ENCODE peak calls at places on chromosomes 1 and 21, in five cellular contexts. E is HepG2, C is transverse colon, T is stomach, F is ovary. B is an unnamed sample.

GRCh38 chr1:26690576-26691031 is 5.2 kb upstream of the ARID1A start:
- DNase-seq in E (no peak), C (no peak), T (no peak), F (no peak), B (no peak)

GRCh38 chr1:151995774-151996173 is 2.1 kb upstream of the S100A10 start:
- DNase-seq in E (no peak), C (no peak), T (no peak), F (no peak), B (no peak)

GRCh38 chr1:177088974-177089373 is 75.5 kb downstream of the ASTN1 start:
- DNase-seq in E (no peak), C (no peak), T (no peak), F (no peak), B (no peak)

GRCh38 chr1:102174259-102174863 is 177.6 kb upstream of the OLFM3 start:
- DNase-seq in E (peak; percentile 3), C (peak; percentile 11), T (no peak), F (no peak), B (no peak)

GRCh38 chr1:6445062-6445763 is 20.6 kb downstream of the ESPN start:
- DNase-seq in E (peak; percentile 74), C (peak; percentile 74), T (peak; percentile 80), F (no peak), B (no peak)

GRCh38 chr1:181733486-181733885 is 250.2 kb downstream of the CACNA1E start:
- DNase-seq in E (no peak), C (no peak), T (no peak), F (no peak), B (no peak)

GRCh38 chr1:65493792-65494191 is 73.3 kb downstream of the LEPR start:
- DNase-seq in E (no peak), C (no peak), T (no peak), F (no peak), B (no peak)

GRCh38 chr1:1440262-1440772 is 4.8 kb downstream of the VWA1 start:
- DNase-seq in E (no peak), C (no peak), T (no peak), F (peak; percentile 52), B (no peak)

GRCh38 chr1:33641099-33641830 is 168.8 kb downstream of the ZSCAN20 start:
- DNase-seq in E (peak; percentile 13), C (no peak), T (no peak), F (no peak), B (no peak)

GRCh38 chr1:17561561-17561985 is 22.1 kb downstream of the ARHGEF10L start:
- DNase-seq in E (no peak), C (no peak), T (peak; percentile 63), F (no peak), B (no peak)

GRCh38 chr1:17191990-17192242 is 13.0 kb upstream of the PADI1 start:
- DNase-seq in E (no peak), C (no peak), T (no peak), F (peak; percentile 2), B (peak; percentile 6)

GRCh38 chr1:66276229-66276628 is 257.7 kb upstream of the SGIP1 start:
- DNase-seq in E (no peak), C (no peak), T (no peak), F (no peak), B (no peak)

GRCh38 chr1:224089583-224089982 is 24.3 kb upstream of the FBXO28 start:
- DNase-seq in E (no peak), C (no peak), T (no peak), F (no peak), B (no peak)

GRCh38 chr1:76279387-76279748 is 204.8 kb downstream of the ST6GALNAC3 start:
- DNase-seq in E (no peak), C (no peak), T (no peak), F (no peak), B (no peak)

GRCh38 chr1:185421485-185422100 is 104.5 kb upstream of the IVNS1ABP start:
- DNase-seq in E (no peak), C (no peak), T (no peak), F (no peak), B (no peak)

GRCh38 chr21:45405819-45406762 is 1.1 kb downstream of the COL18A1 start:
- DNase-seq in E (peak; percentile 45), C (no peak), T (no peak), F (peak; percentile 69), B (peak; percentile 69)

GRCh38 chr1:203706444-203706843 is 58.5 kb upstream of the LAX1 start:
- DNase-seq in E (no peak), C (no peak), T (no peak), F (no peak), B (no peak)

GRCh38 chr1:230149751-230150584 is 82.9 kb downstream of the GALNT2 start:
- DNase-seq in E (no peak), C (no peak), T (no peak), F (no peak), B (no peak)

GRCh38 chr1:155001688-155002474 is 721 bp upstream of the ZBTB7B start:
- DNase-seq in E (peak; percentile 97), C (peak; percentile 100), T (peak; percentile 100), F (peak; percentile 100), B (peak; percentile 100)

GRCh38 chr1:7207875-7208646 is 422.8 kb downstream of the CAMTA1 start:
- DNase-seq in E (peak; percentile 25), C (peak; percentile 35), T (peak; percentile 63), F (peak; percentile 66), B (no peak)

GRCh38 chr1:71638081-71638766 is 557.4 kb upstream of the ZRANB2 start:
- DNase-seq in E (no peak), C (no peak), T (no peak), F (no peak), B (no peak)

GRCh38 chr1:184416476-184416875 is 29.6 kb downstream of the C1orf21 start:
- DNase-seq in E (no peak), C (no peak), T (no peak), F (no peak), B (no peak)

GRCh38 chr21:36860736-36861594 is 105.5 kb downstream of the HLCS start:
- DNase-seq in E (peak; percentile 72), C (no peak), T (no peak), F (no peak), B (no peak)

GRCh38 chr1:187689137-187689536 is 860.4 kb downstream of the PLA2G4A start:
- DNase-seq in E (no peak), C (no peak), T (peak; percentile 65), F (no peak), B (no peak)

GRCh38 chr1:218425647-218426342 is 80.7 kb downstream of the TGFB2 start:
- DNase-seq in E (peak; percentile 72), C (no peak), T (no peak), F (no peak), B (no peak)

GRCh38 chr1:23791434-23792047 is 596 bp downstream of the LYPLA2 start:
- DNase-seq in E (no peak), C (peak; percentile 50), T (peak; percentile 49), F (peak; percentile 51), B (peak; percentile 71)

GRCh38 chr1:26854953-26855352 is 8.0 kb upstream of the SFN start:
- DNase-seq in E (no peak), C (peak; percentile 85), T (no peak), F (no peak), B (peak; percentile 36)

GRCh38 chr1:39214714-39214997 is 10.2 kb downstream of the MACF1 start:
- DNase-seq in E (no peak), C (no peak), T (no peak), F (no peak), B (no peak)

GRCh38 chr1:39213511-39214002 is 9.1 kb downstream of the MACF1 start:
- DNase-seq in E (no peak), C (no peak), T (no peak), F (no peak), B (no peak)

GRCh38 chr1:39214998-39215873 is 10.7 kb downstream of the MACF1 start:
- DNase-seq in E (peak; percentile 62), C (peak; percentile 42), T (no peak), F (no peak), B (no peak)

GRCh38 chr1:39212499-39212898 is 8.0 kb downstream of the MACF1 start:
- DNase-seq in E (no peak), C (no peak), T (no peak), F (no peak), B (no peak)

DNA sequence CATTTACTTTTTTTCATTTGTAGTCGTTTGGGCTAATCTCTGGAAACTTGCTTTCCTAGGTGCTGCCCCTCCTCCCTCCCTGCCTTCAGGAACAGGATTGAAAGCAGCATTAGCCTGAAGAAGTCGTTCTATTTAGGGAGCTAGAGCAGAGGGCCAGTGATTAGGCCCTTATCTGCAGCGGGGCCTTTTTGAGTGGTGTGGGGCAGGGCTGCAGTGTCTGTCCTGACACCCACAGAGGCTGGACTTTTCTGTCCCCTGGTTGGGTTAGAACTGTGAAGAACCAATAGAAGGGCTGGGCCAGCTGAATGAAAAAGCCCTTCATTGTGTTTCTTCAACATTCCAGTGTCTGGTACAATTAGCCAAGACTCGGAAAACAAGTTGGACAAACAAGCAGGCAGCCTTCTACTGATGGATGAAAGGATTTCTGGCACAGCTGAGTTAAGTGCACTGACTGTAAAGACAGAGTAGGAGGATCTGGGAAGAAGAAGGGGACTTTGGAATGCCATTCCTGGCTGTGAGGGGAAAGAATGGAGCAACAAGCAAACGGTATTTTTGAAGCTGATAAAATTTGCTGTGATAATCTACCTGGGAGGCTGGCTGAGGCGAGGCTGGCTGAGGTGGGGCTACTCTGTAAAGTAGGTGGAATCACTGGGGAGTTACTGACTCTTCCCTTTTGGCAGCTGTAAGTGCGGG is 9.7 kb downstream of the MACF1 start:
- DNase-seq in E (peak; percentile 99), C (no peak), T (no peak), F (no peak), B (no peak)
- TF ChIP-seq EP300 in E (no peak), C (no peak), T (no peak), F (no peak), B (no peak)

GRCh38 chr1:221768444-221769066 is 26.7 kb upstream of the DUSP10 start:
- DNase-seq in E (peak; percentile 2), C (no peak), T (no peak), F (no peak), B (no peak)

GRCh38 chr1:221773383-221773782 is 31.5 kb upstream of the DUSP10 start:
- DNase-seq in E (no peak), C (no peak), T (no peak), F (no peak), B (no peak)

GRCh38 chr1:221775206-221775605 is 33.3 kb upstream of the DUSP10 start:
- DNase-seq in E (no peak), C (no peak), T (no peak), F (no peak), B (no peak)

GRCh38 chr1:221774054-221774842 is 32.4 kb upstream of the DUSP10 start:
- DNase-seq in E (no peak), C (peak; percentile 15), T (no peak), F (no peak), B (no peak)

GRCh38 chr1:221772107-221772506 is 30.2 kb upstream of the DUSP10 start:
- DNase-seq in E (no peak), C (no peak), T (no peak), F (no peak), B (no peak)
- H3K27me3 ChIP-seq in E (no peaks in the 10 kb centered on the region), C (no peaks in the 10 kb centered on the region), T (no peaks in the 10 kb centered on the region), F (no peaks in the 10 kb centered on the region), B (no peaks in the 10 kb centered on the region)

DNA sequence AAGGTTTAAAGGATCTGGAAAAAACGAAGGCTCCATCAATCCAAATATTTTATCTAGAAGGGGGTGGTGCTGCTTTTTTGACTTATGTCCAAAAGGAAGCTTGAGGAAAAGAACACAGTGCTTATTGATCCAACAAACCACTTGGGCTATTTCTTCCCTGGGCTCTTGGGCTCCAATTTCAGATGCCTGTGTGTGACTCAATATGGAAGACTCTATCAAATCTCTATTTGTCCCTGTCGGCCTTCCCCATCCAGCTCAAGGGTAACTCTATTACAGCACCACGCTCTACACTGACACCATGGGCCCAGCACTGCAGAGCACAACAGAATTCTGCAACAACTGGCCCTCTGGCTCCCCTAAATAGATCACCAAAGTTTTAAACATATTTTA is 51.7 kb downstream of the CAPZB start:
- DNase-seq in E (no peak), C (no peak), T (no peak), F (no peak), B (no peak)
- H3K4me1 ChIP-seq in E (peaks cover 89% of the 10 kb centered on the region), C (peaks cover 80% of the 10 kb centered on the region), T (peaks cover 93% of the 10 kb centered on the region), F (peaks cover 51% of the 10 kb centered on the region), B (peaks cover 94% of the 10 kb centered on the region)

GRCh38 chr1:201022824-201023516 is 544 bp downstream of the KIF21B start:
- DNase-seq in E (no peak), C (peak; percentile 42), T (no peak), F (no peak), B (no peak)
- TF ChIP-seq EP300 in E (no peak), C (no peak), T (no peak), F (no peak), B (no peak)

B was measured in sigmoid colon.